ENCODE peak calls at places on chromosome 2, in seven cellular contexts. I, V, L, Q, H, O and U are unnamed samples.
A peak's percentile ranks its signal among the peaks of the same experiment; 100 is the strongest.

GRCh38 chr2:237691200-237691907 is 64.0 kb downstream of the LRRFIP1 start:
- DNase-seq in I (peak; percentile 65), V (no peak), L (peak; percentile 24), Q (peak; percentile 69), H (peak; percentile 62), O (peak; percentile 38), U (no peak)

GRCh38 chr2:112074506-112074905 is 19.4 kb downstream of the TMEM87B start:
- DNase-seq in I (no peak), V (peak; percentile 49), L (peak; percentile 33), Q (no peak), H (no peak), O (no peak), U (no peak)

GRCh38 chr2:3598912-3599854 is 4.3 kb downstream of the COLEC11 start:
- DNase-seq in I (no peak), V (no peak), L (no peak), Q (no peak), H (no peak), O (no peak), U (no peak)

GRCh38 chr2:52976132-52976949 is 791.3 kb upstream of the CHAC2 start:
- DNase-seq in I (peak; percentile 65), V (peak; percentile 20), L (peak; percentile 72), Q (peak; percentile 75), H (peak; percentile 16), O (peak; percentile 46), U (no peak)

GRCh38 chr2:128304715-128305554 is 13.7 kb downstream of the HS6ST1 start:
- DNase-seq in I (peak; percentile 58), V (peak; percentile 96), L (peak; percentile 93), Q (peak; percentile 77), H (no peak), O (peak; percentile 3), U (no peak)

GRCh38 chr2:238105506-238106338 is 5.6 kb downstream of the ESPNL start:
- DNase-seq in I (no peak), V (no peak), L (no peak), Q (no peak), H (no peak), O (no peak), U (peak; percentile 41)

GRCh38 chr2:120224735-120225548 is 1.7 kb upstream of the TMEM185B start:
- DNase-seq in I (no peak), V (no peak), L (no peak), Q (no peak), H (no peak), O (no peak), U (no peak)

GRCh38 chr2:150472122-150472899 is 15.2 kb downstream of the RND3 start:
- DNase-seq in I (no peak), V (peak; percentile 93), L (peak; percentile 48), Q (no peak), H (no peak), O (no peak), U (no peak)

GRCh38 chr2:65566617-65567016 is 134.2 kb upstream of the SPRED2 start:
- DNase-seq in I (peak; percentile 71), V (no peak), L (no peak), Q (no peak), H (no peak), O (peak; percentile 34), U (no peak)

GRCh38 chr2:74429487-74430451 is 8.2 kb downstream of the WDR54 start:
- DNase-seq in I (no peak), V (no peak), L (no peak), Q (no peak), H (no peak), O (no peak), U (no peak)

GRCh38 chr2:64698668-64699444 is 45.1 kb upstream of the SERTAD2 start:
- DNase-seq in I (no peak), V (peak; percentile 94), L (peak; percentile 92), Q (no peak), H (no peak), O (no peak), U (no peak)

GRCh38 chr2:71067567-71068217 is 756 bp upstream of the NAGK start:
- DNase-seq in I (no peak), V (peak; percentile 52), L (no peak), Q (peak; percentile 57), H (peak; percentile 63), O (peak; percentile 18), U (no peak)

GRCh38 chr2:219285894-219286425 is 6.8 kb downstream of the DNAJB2 start:
- DNase-seq in I (peak; percentile 84), V (peak; percentile 82), L (no peak), Q (peak; percentile 94), H (no peak), O (no peak), U (peak; percentile 63)

GRCh38 chr2:229794636-229795035 is 80.3 kb upstream of the DNER start:
- DNase-seq in I (no peak), V (no peak), L (peak; percentile 54), Q (no peak), H (no peak), O (no peak), U (no peak)

GRCh38 chr2:189581354-189582139 is 961 bp upstream of the SLC40A1 start:
- DNase-seq in I (peak; percentile 50), V (no peak), L (peak; percentile 24), Q (peak; percentile 82), H (no peak), O (no peak), U (peak; percentile 54)

GRCh38 chr2:162092656-162093556 is 18.9 kb upstream of the DPP4 start:
- DNase-seq in I (no peak), V (peak; percentile 98), L (peak; percentile 94), Q (no peak), H (no peak), O (no peak), U (no peak)
- TF ChIP-seq EZH2phosphoT487 in I (no peak), V (peak; percentile 44), L (no peak), Q (no peak), H (no peak), O (no peak), U (no peak)

DNA sequence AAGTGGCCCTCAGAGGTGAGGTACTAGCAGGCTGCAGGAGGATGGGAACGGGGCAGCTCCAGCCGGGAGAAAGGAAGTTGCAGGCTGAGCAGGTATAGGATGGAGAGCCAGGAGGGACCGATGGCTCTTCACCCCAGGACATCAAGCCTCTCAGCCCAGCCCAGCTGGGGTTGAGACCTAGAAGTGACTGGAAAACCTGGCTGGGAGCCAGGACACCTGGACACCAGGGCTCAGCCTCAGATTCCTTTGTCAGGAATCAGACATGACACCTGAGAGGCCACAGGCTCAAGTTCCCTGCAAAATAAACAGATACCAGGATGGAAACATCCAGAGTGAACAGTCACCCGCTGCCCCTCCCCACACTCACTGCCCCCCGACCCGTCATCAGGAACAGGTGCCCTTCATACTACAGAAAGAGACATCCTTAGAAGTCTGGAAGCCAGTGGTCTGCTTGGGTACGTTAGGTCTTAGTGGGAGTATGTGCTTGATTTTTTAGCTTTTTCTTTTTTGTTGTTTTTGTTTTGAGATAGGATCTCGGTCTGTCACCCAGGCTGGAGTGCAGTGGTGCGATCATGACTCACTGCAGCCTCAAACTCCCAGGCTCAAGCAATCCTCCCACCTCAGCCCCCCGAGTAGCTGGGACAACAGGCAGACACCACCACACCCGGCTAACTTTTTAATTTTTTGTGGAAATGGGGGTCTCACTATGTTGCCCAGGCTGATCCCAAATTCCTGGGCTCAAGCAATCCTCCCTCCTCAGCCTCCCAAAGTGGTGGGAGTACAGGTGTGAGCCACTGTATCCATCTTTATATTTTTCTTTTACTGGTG is 95.7 kb upstream of the STPG4 start:
- DNase-seq in I (no peak), V (no peak), L (peak; percentile 96), Q (no peak), H (no peak), O (no peak), U (no peak)
- TF ChIP-seq EZH2phosphoT487 in I (no peak), V (no peak), L (no peak), Q (no peak), H (no peak), O (no peak), U (no peak)

GRCh38 chr2:8481463-8482009 is 200.3 kb upstream of the ID2 start:
- DNase-seq in I (no peak), V (no peak), L (peak; percentile 16), Q (no peak), H (peak; percentile 68), O (peak; percentile 82), U (no peak)
- TF ChIP-seq EZH2phosphoT487 in I (no peak), V (no peak), L (no peak), Q (no peak), H (no peak), O (no peak), U (no peak)

GRCh38 chr2:210440206-210440605 is 36.4 kb downstream of the LANCL1 start:
- DNase-seq in I (no peak), V (no peak), L (no peak), Q (no peak), H (no peak), O (no peak), U (no peak)
- TF ChIP-seq EZH2phosphoT487 in I (no peak), V (no peak), L (no peak), Q (no peak), H (no peak), O (no peak), U (no peak)

DNA sequence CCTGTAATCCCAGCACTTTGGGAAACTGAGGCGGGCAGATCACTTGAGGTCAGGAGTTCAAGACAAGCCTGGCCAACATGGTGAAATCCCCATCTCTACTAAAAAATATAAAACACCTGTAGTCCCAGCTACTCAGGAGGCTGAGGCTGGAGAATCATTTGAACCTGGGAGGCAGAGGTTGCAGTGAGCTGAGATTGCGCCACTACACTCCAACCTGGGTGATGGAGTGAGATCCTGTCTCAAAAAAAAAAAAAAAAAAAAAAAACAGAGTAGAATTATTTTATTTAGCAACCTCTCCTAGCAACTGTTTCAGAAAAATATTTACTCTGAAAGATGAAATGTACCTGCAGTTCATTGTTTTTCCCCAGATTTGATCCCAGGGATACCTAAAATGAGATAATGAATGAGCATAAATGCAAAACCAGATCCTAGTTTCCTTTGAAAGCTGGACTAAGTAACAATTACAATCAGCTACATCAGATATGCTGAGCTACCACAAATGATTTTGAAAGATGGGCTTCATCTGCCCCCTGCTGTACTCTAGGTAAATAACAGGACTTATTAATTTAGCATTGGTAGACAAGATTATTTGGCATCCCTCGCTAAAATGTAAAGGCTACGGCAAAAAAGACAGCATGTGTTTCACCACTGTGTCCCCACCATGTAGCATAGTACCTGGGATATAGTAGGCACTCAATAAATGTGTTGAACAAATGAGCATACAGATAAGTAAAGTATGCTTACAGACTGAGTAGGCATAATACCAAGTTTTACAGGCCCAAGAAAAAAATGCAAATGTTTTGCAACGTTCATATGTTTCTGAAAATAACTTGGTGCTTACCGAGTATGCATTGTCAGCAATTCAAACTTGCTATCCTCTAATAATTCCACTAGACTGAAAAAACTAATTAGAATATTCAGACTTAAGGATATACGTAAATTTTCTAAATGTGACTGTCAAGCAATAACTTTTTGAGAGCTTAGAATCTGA is 102.5 kb downstream of the ATL2 start:
- DNase-seq in I (peak; percentile 73), V (peak; percentile 81), L (peak; percentile 83), Q (peak; percentile 78), H (peak; percentile 73), O (peak; percentile 81), U (peak; percentile 81)
- TF ChIP-seq EZH2phosphoT487 in I (no peak), V (no peak), L (no peak), Q (no peak), H (no peak), O (no peak), U (no peak)